ENCODE peak calls at places on chromosomes 16 and 17, in four cellular contexts. One of them, this sample, is unnamed.

GRCh38 chr17:42819939-42820535 is 4.0 kb downstream of the BECN1 start:
- DNase-seq in amygdala: no peak
- DNase-seq in NCI-H1436: peak
- DNase-seq in nucleus accumbens: no peak
- DNase-seq in this sample: no peak

GRCh38 chr16:50354629-50355456 is 13.9 kb downstream of the BRD7 start:
- DNase-seq in amygdala: no peak
- DNase-seq in NCI-H1436: peak
- DNase-seq in nucleus accumbens: no peak
- DNase-seq in this sample: no peak

GRCh38 chr17:20280051-20280450 is 187.3 kb downstream of the LGALS9B start:
- DNase-seq in amygdala: no peak
- DNase-seq in NCI-H1436: no peak
- DNase-seq in nucleus accumbens: no peak
- DNase-seq in this sample: no peak

GRCh38 chr17:76382803-76383644 is 1.4 kb upstream of the SPHK1 start:
- DNase-seq in amygdala: no peak
- DNase-seq in NCI-H1436: no peak
- DNase-seq in nucleus accumbens: no peak
- DNase-seq in this sample: no peak

GRCh38 chr16:3492356-3492755 is 2.9 kb downstream of the C16orf90 start:
- DNase-seq in amygdala: no peak
- DNase-seq in NCI-H1436: no peak
- DNase-seq in nucleus accumbens: no peak
- DNase-seq in this sample: no peak

GRCh38 chr16:85916141-85916890 is 17.4 kb downstream of the IRF8 start:
- DNase-seq in amygdala: no peak
- DNase-seq in NCI-H1436: no peak
- DNase-seq in nucleus accumbens: no peak
- DNase-seq in this sample: no peak

GRCh38 chr16:77780378-77780837 is 8.0 kb upstream of the VAT1L start:
- DNase-seq in amygdala: no peak
- DNase-seq in NCI-H1436: no peak
- DNase-seq in nucleus accumbens: no peak
- DNase-seq in this sample: no peak

GRCh38 chr17:67636841-67637240 is 80.9 kb upstream of the NOL11 start:
- DNase-seq in amygdala: no peak
- DNase-seq in NCI-H1436: no peak
- DNase-seq in nucleus accumbens: no peak
- DNase-seq in this sample: no peak

GRCh38 chr17:17108681-17109049 is 66.4 kb downstream of the MPRIP start:
- DNase-seq in amygdala: no peak
- DNase-seq in NCI-H1436: no peak
- DNase-seq in nucleus accumbens: peak
- DNase-seq in this sample: no peak

GRCh38 chr17:3475812-3476686 is at the start of gene ASPA:
- DNase-seq in amygdala: no peak
- DNase-seq in NCI-H1436: no peak
- DNase-seq in nucleus accumbens: no peak
- DNase-seq in this sample: no peak

GRCh38 chr16:54286330-54287017 is at the start of gene IRX3:
- DNase-seq in amygdala: no peak
- DNase-seq in NCI-H1436: peak
- DNase-seq in nucleus accumbens: no peak
- DNase-seq in this sample: peak

GRCh38 chr16:53176434-53176833 is 121.6 kb downstream of the CHD9 start:
- DNase-seq in amygdala: no peak
- DNase-seq in NCI-H1436: no peak
- DNase-seq in nucleus accumbens: no peak
- DNase-seq in this sample: no peak

GRCh38 chr16:79081292-79082066 is 519.1 kb downstream of the MAF start:
- DNase-seq in amygdala: no peak
- DNase-seq in NCI-H1436: no peak
- DNase-seq in nucleus accumbens: no peak
- DNase-seq in this sample: no peak

GRCh38 chr16:11202260-11203091 is 53.5 kb downstream of the SOCS1 start:
- DNase-seq in amygdala: no peak
- DNase-seq in NCI-H1436: peak
- DNase-seq in nucleus accumbens: no peak
- DNase-seq in this sample: no peak

GRCh38 chr17:15169676-15170075 is 95.5 kb downstream of the PMP22 start:
- DNase-seq in amygdala: no peak
- DNase-seq in NCI-H1436: no peak
- DNase-seq in nucleus accumbens: no peak
- DNase-seq in this sample: no peak

GRCh38 chr16:50539053-50539615 is 9.1 kb upstream of the NKD1 start:
- DNase-seq in amygdala: no peak
- DNase-seq in NCI-H1436: no peak
- DNase-seq in nucleus accumbens: no peak
- DNase-seq in this sample: no peak

GRCh38 chr16:57266531-57267268 is 17.8 kb downstream of the PLLP start:
- DNase-seq in amygdala: no peak
- DNase-seq in NCI-H1436: no peak
- DNase-seq in nucleus accumbens: no peak
- DNase-seq in this sample: no peak

GRCh38 chr16:15608398-15609285 is 34.3 kb downstream of the MARF1 start:
- DNase-seq in amygdala: no peak
- DNase-seq in NCI-H1436: no peak
- DNase-seq in nucleus accumbens: no peak
- DNase-seq in this sample: no peak

GRCh38 chr16:51982715-51983680 is 563.9 kb downstream of the TOX3 start:
- DNase-seq in amygdala: no peak
- DNase-seq in NCI-H1436: peak
- DNase-seq in nucleus accumbens: no peak
- DNase-seq in this sample: peak

GRCh38 chr16:57762365-57763289 is 27.1 kb downstream of the KATNB1 start:
- DNase-seq in amygdala: no peak
- DNase-seq in NCI-H1436: no peak
- DNase-seq in nucleus accumbens: no peak
- DNase-seq in this sample: no peak

GRCh38 chr17:81735181-81736102 is 23.4 kb downstream of the SLC25A10 start:
- DNase-seq in amygdala: no peak
- DNase-seq in NCI-H1436: peak
- DNase-seq in nucleus accumbens: no peak
- DNase-seq in this sample: no peak

GRCh38 chr17:8965394-8966168 is at the start of gene PIK3R5:
- DNase-seq in amygdala: no peak
- DNase-seq in NCI-H1436: no peak
- DNase-seq in nucleus accumbens: no peak
- DNase-seq in this sample: no peak